ENCODE peak calls at places on chromosome 4, in five cellular contexts. L is IMR-90, I is SK-N-SH, Z is GM12878, G is K562. H is an unnamed sample.

GRCh38 chr4:8904666-8905065 is 33.0 kb upstream of the HMX1 start:
- DNase-seq in L (no peak), I (no peak), Z (no peak), G (no peak), H (no peak)

GRCh38 chr4:20839957-20840356 is 139.7 kb downstream of the PACRGL start:
- DNase-seq in L (peak; percentile 53), I (no peak), Z (no peak), G (no peak), H (no peak)

GRCh38 chr4:121185960-121186359 is 21.8 kb upstream of the TNIP3 start:
- DNase-seq in L (no peak), I (no peak), Z (peak; percentile 21), G (no peak), H (no peak)

GRCh38 chr4:87035881-87036509 is 101.2 kb downstream of the AFF1 start:
- DNase-seq in L (no peak), I (no peak), Z (no peak), G (no peak), H (no peak)

GRCh38 chr4:8580321-8581093 is at the start of gene GPR78:
- DNase-seq in L (peak; percentile 49), I (peak; percentile 82), Z (no peak), G (peak; percentile 84), H (peak; percentile 33)

GRCh38 chr4:163448541-163449203 is 24.9 kb downstream of the TKTL2 start:
- DNase-seq in L (peak; percentile 35), I (no peak), Z (no peak), G (no peak), H (no peak)

GRCh38 chr4:156889616-156890594 is 81.7 kb downstream of the PDGFC start:
- DNase-seq in L (peak; percentile 83), I (no peak), Z (no peak), G (no peak), H (no peak)

GRCh38 chr4:99447079-99447478 is 11.9 kb upstream of the ADH7 start:
- DNase-seq in L (peak; percentile 43), I (no peak), Z (peak; percentile 34), G (peak; percentile 11), H (peak; percentile 72)

GRCh38 chr4:102541708-102542107 is 40.5 kb downstream of the NFKB1 start:
- DNase-seq in L (no peak), I (no peak), Z (no peak), G (no peak), H (peak; percentile 1)

GRCh38 chr4:18535948-18536347 is 514.4 kb upstream of the LCORL start:
- DNase-seq in L (no peak), I (no peak), Z (no peak), G (no peak), H (no peak)

GRCh38 chr4:21765810-21766407 is 182.7 kb downstream of the KCNIP4 start:
- DNase-seq in L (peak; percentile 29), I (peak; percentile 25), Z (no peak), G (peak; percentile 21), H (peak; percentile 26)

GRCh38 chr4:86497980-86498379 is 96.1 kb upstream of the PTPN13 start:
- DNase-seq in L (no peak), I (no peak), Z (no peak), G (no peak), H (no peak)

GRCh38 chr4:85127653-85128052 is 161.2 kb upstream of the WDFY3 start:
- DNase-seq in L (no peak), I (peak; percentile 77), Z (no peak), G (peak; percentile 63), H (peak; percentile 35)

GRCh38 chr4:23733911-23734458 is 155.9 kb downstream of the PPARGC1A start:
- DNase-seq in L (no peak), I (no peak), Z (peak; percentile 1), G (no peak), H (no peak)

GRCh38 chr4:182089326-182089725 is 153.9 kb upstream of the TENM3 start:
- DNase-seq in L (no peak), I (no peak), Z (no peak), G (peak; percentile 16), H (no peak)

GRCh38 chr4:147927377-147928137 is 195.7 kb downstream of the ARHGAP10 start:
- DNase-seq in L (peak; percentile 39), I (no peak), Z (no peak), G (no peak), H (no peak)

GRCh38 chr4:2863649-2864048 is 20.0 kb downstream of the ADD1 start:
- DNase-seq in L (no peak), I (no peak), Z (no peak), G (no peak), H (no peak)

GRCh38 chr4:163810757-163811156 is 316.3 kb downstream of the TMA16 start:
- DNase-seq in L (no peak), I (no peak), Z (peak; percentile 39), G (no peak), H (no peak)

GRCh38 chr4:93203708-93204107 is 624.8 kb upstream of the ATOH1 start:
- DNase-seq in L (peak; percentile 12), I (no peak), Z (no peak), G (no peak), H (peak; percentile 6)

GRCh38 chr4:187668683-187669082 is 326.9 kb upstream of the ZFP42 start:
- DNase-seq in L (peak; percentile 83), I (no peak), Z (no peak), G (no peak), H (no peak)
- TF ChIP-seq RCOR1 in L (no peak), I (no peak), Z (no peak), G (no peak), H (no peak)

GRCh38 chr4:40737882-40738281 is 11.9 kb upstream of the NSUN7 start:
- DNase-seq in L (no peak), I (no peak), Z (no peak), G (no peak), H (no peak)

GRCh38 chr4:40734497-40734896 is 15.3 kb upstream of the NSUN7 start:
- DNase-seq in L (no peak), I (no peak), Z (no peak), G (no peak), H (no peak)

GRCh38 chr4:40739347-40739746 is 10.4 kb upstream of the NSUN7 start:
- DNase-seq in L (no peak), I (no peak), Z (no peak), G (no peak), H (no peak)

GRCh38 chr4:40733752-40734151 is 16.0 kb upstream of the NSUN7 start:
- DNase-seq in L (no peak), I (no peak), Z (no peak), G (no peak), H (no peak)

DNA sequence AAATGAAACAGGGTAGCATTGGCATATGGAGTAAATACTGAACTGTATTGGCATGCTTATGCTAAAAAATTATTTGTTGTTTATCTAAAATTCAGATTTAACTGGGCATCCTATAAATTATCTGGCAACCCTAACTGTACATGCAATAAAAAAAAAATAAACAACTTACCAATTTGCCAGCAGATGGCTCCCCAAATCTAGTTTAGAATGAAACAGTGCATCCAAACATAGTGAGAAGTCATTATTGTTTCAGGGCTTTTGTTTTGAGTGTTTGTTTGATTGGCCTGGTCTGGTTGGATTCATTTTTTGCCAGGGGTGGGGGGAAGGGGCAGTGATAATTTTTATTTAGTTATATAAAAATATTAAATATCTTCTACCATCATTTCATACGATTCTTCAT is 12.8 kb upstream of the NSUN7 start:
- DNase-seq in L (peak; percentile 22), I (peak; percentile 53), Z (no peak), G (peak; percentile 14), H (peak; percentile 22)
- TF ChIP-seq RCOR1 in L (no peak), I (no peak), Z (no peak), G (no peak), H (no peak)

DNA sequence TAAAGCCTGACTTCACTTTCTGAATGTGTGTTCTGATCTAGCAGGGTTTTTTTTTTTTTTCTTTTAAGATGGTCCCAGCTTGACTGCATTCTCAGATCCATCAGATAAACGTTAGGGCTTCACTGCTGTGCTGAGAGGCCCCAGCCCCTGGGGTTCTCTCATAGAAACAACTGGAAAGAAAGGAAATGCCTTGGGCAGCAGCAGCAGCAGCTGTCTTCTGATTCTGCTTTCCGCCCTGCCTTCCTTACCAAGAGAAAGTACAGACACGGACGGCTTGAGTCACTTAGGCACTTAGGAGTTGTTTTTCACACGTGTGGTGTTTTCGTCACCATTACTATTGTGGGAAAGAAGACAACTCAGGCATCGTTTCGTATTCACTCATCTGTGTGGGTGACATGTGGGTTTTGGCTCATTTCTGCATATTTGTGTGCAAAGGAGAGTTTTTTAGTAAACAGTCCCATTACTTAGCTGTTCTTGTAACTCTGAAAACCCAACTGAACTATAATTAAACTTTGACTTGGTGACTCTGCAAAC is 172.0 kb downstream of the PTTG2 start:
- DNase-seq in L (peak; percentile 99), I (peak; percentile 49), Z (peak; percentile 100), G (no peak), H (no peak)
- TF ChIP-seq RCOR1 in L (no peak), I (no peak), Z (peak; percentile 94), G (no peak), H (no peak)

DNA sequence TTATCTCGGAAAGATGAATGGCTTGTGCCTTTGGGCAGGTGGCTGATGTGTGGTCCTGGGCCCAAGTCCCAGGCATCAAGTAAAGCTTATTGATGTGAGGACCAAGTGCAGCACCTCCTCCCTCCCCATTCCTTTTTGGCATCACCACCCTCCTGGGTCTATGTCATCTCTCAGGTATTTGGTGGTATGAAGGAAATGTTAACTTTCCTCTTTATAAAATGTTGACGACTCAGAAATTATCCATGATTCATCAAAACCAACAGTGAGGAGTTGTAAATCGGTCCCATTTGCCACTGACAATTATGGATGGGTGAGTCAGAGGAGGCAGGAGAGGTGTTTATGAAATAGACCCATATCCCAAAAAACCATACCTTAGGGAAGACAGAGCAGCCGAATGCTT is 229.4 kb upstream of the GATB start:
- DNase-seq in L (peak; percentile 41), I (no peak), Z (no peak), G (no peak), H (peak; percentile 8)
- TF ChIP-seq RCOR1 in L (no peak), I (no peak), Z (no peak), G (no peak), H (no peak)

GRCh38 chr4:169136796-169137554 is 126.9 kb upstream of the CBR4 start:
- DNase-seq in L (no peak), I (no peak), Z (no peak), G (no peak), H (no peak)
- TF ChIP-seq RCOR1 in L (no peak), I (no peak), Z (no peak), G (no peak), H (no peak)

GRCh38 chr4:69974646-69975045 is 9.1 kb upstream of the CSN2 start:
- DNase-seq in L (no peak), I (no peak), Z (no peak), G (no peak), H (no peak)

DNA sequence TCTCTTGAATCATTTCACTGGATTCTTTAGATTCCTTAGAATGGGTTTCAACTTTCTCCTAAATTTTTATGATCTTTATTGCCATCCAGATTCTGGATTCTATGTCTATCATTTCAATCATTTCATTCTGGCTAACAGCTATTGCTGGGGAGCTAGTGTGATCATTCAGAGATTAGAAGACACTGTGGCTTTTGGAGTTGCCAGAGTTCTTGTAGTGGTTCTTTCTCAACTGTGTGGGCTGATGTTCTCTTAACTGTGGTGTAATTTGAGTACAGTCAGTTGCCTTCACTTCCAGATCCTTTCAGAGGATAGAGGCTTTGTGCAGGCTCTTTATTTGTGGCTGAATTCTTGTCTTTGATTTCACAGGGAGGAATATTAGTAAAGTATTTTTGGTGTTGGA is 12.1 kb upstream of the CSN2 start:
- DNase-seq in L (no peak), I (no peak), Z (no peak), G (no peak), H (no peak)
- TF ChIP-seq RCOR1 in L (no peak), I (no peak), Z (no peak), G (no peak), H (no peak)

H was measured in A549.